ENCODE peak calls at places on chromosomes 6 and 20, in nine cellular contexts. C is vagina, Z is prostate gland, V is ovary, D is transverse colon, J is IMR-90, O is stomach, K is spleen, L is adrenal gland. H is an unnamed sample.

GRCh38 chr6:151842816-151843215 is 35.3 kb downstream of the ESR1 start:
- DNase-seq in J (no peak), V (no peak), L (no peak), Z (no peak), C (no peak), O (no peak), K (no peak), D (no peak), H (no peak)

GRCh38 chr6:155444120-155444917 is 11.3 kb downstream of the NOX3 start:
- DNase-seq in K (no peak), C (no peak), Z (no peak), J (peak; percentile 57), V (no peak), D (no peak), O (no peak), L (no peak), H (no peak)

GRCh38 chr6:108619431-108620197 is 58.9 kb downstream of the FOXO3 start:
- DNase-seq in J (peak; percentile 54), V (no peak), O (no peak), K (no peak), Z (no peak), D (no peak), L (no peak), C (no peak), H (peak; percentile 24)

GRCh38 chr20:25586877-25587276 is 1.5 kb upstream of the NINL start:
- DNase-seq in L (no peak), C (no peak), D (no peak), K (peak; percentile 27), V (no peak), J (peak; percentile 28), O (no peak), Z (no peak), H (no peak)

GRCh38 chr20:19802492-19803158 is 44.6 kb downstream of the RIN2 start:
- DNase-seq in C (no peak), V (no peak), J (peak; percentile 39), L (no peak), O (no peak), K (no peak), D (no peak), Z (no peak), H (no peak)

GRCh38 chr6:36752187-36752885 is 54.7 kb downstream of the RAB44 start:
- DNase-seq in L (no peak), K (no peak), Z (no peak), O (peak; percentile 54), C (no peak), V (no peak), D (peak; percentile 70), J (peak; percentile 16), H (no peak)

GRCh38 chr6:28220164-28221133 is 4.6 kb upstream of the ZSCAN9 start:
- DNase-seq in D (no peak), K (no peak), V (no peak), Z (no peak), O (no peak), L (no peak), J (peak; percentile 22), C (no peak), H (peak; percentile 31)

GRCh38 chr6:125188594-125189203 is 35.1 kb downstream of the TPD52L1 start:
- DNase-seq in O (no peak), V (no peak), C (no peak), J (no peak), L (no peak), Z (no peak), K (no peak), D (no peak), H (no peak)

GRCh38 chr6:43013843-43014433 is at the start of the genes KLHDC3 and MEA1:
- DNase-seq in J (peak; percentile 100), D (peak; percentile 100), V (peak; percentile 99), Z (peak; percentile 99), K (peak; percentile 99), C (peak; percentile 100), L (peak; percentile 100), O (peak; percentile 99), H (peak; percentile 99)

GRCh38 chr6:25136879-25137278 is 142.3 kb upstream of the CARMIL1 start:
- DNase-seq in D (no peak), Z (no peak), O (no peak), C (no peak), J (no peak), L (peak; percentile 10), K (no peak), V (peak; percentile 22), H (peak; percentile 62)
- TF ChIP-seq POLR2A in D (no peak), Z (no peak), O (no peak), C (no peak), J (no peak), L (no peak), K (no peak), V (no peak), H (no peak)

GRCh38 chr6:30614044-30614842 is 2.8 kb downstream of the PPP1R10 start:
- DNase-seq in V (no peak), L (no peak), Z (no peak), O (no peak), C (no peak), D (no peak), J (no peak), K (no peak), H (peak; percentile 65)

GRCh38 chr6:30613251-30614043 is 3.6 kb downstream of the PPP1R10 start:
- DNase-seq in O (no peak), C (no peak), V (no peak), D (no peak), L (no peak), J (peak; percentile 52), K (no peak), Z (no peak), H (no peak)

GRCh38 chr6:30615219-30615957 is 1.7 kb downstream of the PPP1R10 start:
- DNase-seq in O (peak; percentile 38), K (no peak), C (no peak), V (no peak), Z (peak; percentile 50), L (peak; percentile 58), J (peak; percentile 91), D (peak; percentile 41), H (peak; percentile 83)

GRCh38 chr6:30615958-30616810 is 859 bp downstream of the PPP1R10 start:
- DNase-seq in O (no peak), J (no peak), L (peak; percentile 40), D (no peak), Z (no peak), K (no peak), V (no peak), C (no peak), H (peak; percentile 85)

DNA sequence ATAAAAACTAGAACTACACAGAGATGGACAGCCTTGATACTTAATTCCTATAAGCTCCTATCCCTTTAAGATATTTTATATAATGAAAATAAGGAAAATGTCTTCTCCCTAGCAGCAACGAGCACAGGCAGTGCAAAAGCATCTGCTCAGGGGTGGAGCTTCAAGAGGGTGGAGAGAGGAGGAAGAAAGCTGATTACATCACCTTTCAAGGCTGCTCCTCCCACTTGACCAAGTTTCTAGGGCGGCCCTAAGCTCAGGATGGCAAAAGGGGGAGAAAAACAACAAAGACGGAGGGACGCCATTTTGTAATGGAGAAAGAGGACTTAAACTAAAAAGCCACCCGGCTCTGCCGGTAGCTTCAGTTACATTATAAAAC is 2.2 kb downstream of the PPP1R10 start:
- DNase-seq in D (peak; percentile 88), C (peak; percentile 95), J (peak; percentile 98), V (peak; percentile 77), K (peak; percentile 90), O (peak; percentile 83), Z (peak; percentile 93), L (peak; percentile 94), H (peak; percentile 99)
- TF ChIP-seq POLR2A in D (peak; percentile 63), C (peak; percentile 92), J (no peak), V (peak; percentile 71), K (no peak), O (no peak), Z (peak; percentile 98), L (peak; percentile 39), H (peak; percentile 69)

GRCh38 chr20:38760978-38761377 is 12.7 kb downstream of the ACTR5 start:
- DNase-seq in O (no peak), C (no peak), Z (no peak), D (no peak), K (no peak), V (no peak), J (no peak), L (no peak), H (no peak)
- TF ChIP-seq POLR2A in O (no peak), C (no peak), Z (no peak), D (no peak), K (no peak), V (no peak), J (no peak), L (no peak), H (no peak)

GRCh38 chr6:83067448-83068413 is at the start of gene DOP1A:
- DNase-seq in J (peak; percentile 91), O (peak; percentile 97), K (peak; percentile 100), V (peak; percentile 95), D (peak; percentile 97), L (peak; percentile 97), Z (peak; percentile 95), C (peak; percentile 91), H (peak; percentile 95)
- TF ChIP-seq POLR2A in J (peak; percentile 31), O (no peak), K (no peak), V (peak; percentile 46), D (peak; percentile 71), L (peak; percentile 19), Z (peak; percentile 72), C (peak; percentile 37), H (peak; percentile 52)

DNA sequence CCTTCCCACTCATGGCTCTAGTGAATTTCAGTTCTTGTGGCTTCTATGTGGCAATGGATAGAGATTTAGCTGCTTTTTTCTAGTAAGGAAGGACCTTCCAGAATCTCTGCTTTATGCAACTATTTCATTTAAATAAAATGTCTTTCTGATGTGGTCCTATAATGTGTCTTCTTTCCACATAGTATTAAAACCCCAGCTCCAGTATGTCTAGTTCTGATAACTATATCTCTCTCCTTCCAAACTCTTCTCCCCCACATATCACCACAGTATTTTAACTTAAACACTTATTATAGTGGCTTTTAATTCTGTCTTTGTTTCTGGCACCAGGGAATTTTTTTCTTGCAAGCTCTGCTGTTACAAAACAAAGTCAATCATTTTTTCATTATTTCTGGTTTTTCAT is 40.6 kb upstream of the SUMO4 start:
- DNase-seq in V (no peak), L (no peak), J (no peak), D (no peak), K (no peak), C (no peak), Z (no peak), O (no peak), H (peak; percentile 13)
- TF ChIP-seq POLR2A in V (no peak), L (no peak), J (no peak), D (no peak), K (no peak), C (no peak), Z (no peak), O (no peak), H (no peak)

DNA sequence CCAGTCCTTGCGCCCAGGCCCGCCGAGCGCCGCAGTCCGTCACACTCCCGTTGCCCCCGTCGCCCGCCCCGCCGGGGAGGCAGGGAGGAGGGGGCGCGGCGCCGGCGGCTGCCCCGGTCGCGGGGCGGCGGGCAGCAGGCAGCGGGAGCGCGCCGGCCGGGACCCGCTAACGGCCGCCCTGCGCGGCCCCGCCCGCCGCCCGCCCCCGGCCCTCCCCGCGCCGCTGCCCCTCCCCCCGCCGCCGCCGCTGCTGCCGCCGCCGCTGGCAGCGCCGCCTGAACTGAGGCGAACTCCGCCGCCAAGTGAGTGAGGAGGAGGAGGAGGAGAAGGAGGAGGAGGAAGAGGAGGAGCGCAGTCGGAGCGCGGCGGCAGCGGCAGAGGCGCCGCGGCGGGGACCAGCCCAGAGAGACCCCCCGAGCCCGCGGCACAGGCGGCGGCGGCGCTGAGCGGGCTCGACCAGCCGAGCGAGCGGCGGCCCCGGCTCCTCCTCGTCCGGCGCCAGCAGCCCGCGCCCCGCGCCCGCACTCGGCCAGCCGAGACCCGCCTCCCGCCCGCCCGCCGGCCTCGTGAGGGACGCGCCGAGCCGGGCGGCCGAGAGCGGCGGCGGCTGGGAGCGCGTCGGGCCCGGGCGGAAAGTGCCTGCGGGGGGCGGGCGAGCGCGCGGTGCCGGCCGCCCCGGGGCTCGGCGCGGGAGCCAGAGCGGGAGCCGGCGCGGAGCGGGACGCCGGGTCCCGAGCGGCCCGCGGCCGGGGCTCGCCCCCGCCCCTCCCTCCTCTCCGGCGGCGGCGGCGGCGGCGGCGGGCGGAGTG is at the start of gene QKI:
- DNase-seq in J (peak; percentile 67), C (no peak), L (peak; percentile 85), V (peak; percentile 87), K (peak; percentile 96), O (peak; percentile 84), Z (peak; percentile 84), D (peak; percentile 78), H (peak; percentile 84)
- TF ChIP-seq POLR2A in J (no peak), C (peak; percentile 93), L (peak; percentile 90), V (peak; percentile 66), K (no peak), O (no peak), Z (peak; percentile 85), D (peak; percentile 23), H (no peak)

H was measured in erythroblast.